ENCODE peak calls at places on chromosomes 6 and 20, in ten cellular contexts. One of them, this sample, is unnamed.

GRCh38 chr6:167841981-167842380 is 15.3 kb downstream of the AFDN start:
- DNase-seq in endothelial cell: no peak
- DNase-seq in activated B cell treated with CpG ODN at 0.5 μM for 24 hours: no peak
- DNase-seq in AG09309: no peak
- DNase-seq in AG09319: no peak
- DNase-seq in fibroblast of the aortic adventitia: no peak
- DNase-seq in dorsolateral prefrontal cortex: no peak
- DNase-seq in psoas muscle: no peak
- DNase-seq in fibroblast of mammary gland: no peak
- DNase-seq in LNCaP clone FGC: no peak
- DNase-seq in this sample: no peak

GRCh38 chr20:63573739-63574131 is 304 bp downstream of the HELZ2 start:
- DNase-seq in endothelial cell: no peak
- DNase-seq in activated B cell treated with CpG ODN at 0.5 μM for 24 hours: no peak
- DNase-seq in AG09309: no peak
- DNase-seq in AG09319: no peak
- DNase-seq in fibroblast of the aortic adventitia: no peak
- DNase-seq in dorsolateral prefrontal cortex: no peak
- DNase-seq in psoas muscle: no peak
- DNase-seq in fibroblast of mammary gland: no peak
- DNase-seq in LNCaP clone FGC: no peak
- DNase-seq in this sample: no peak

GRCh38 chr6:11185204-11185842 is 47.1 kb downstream of the NEDD9 start:
- DNase-seq in endothelial cell: no peak
- DNase-seq in activated B cell treated with CpG ODN at 0.5 μM for 24 hours: no peak
- DNase-seq in AG09309: no peak
- DNase-seq in AG09319: no peak
- DNase-seq in fibroblast of the aortic adventitia: no peak
- DNase-seq in dorsolateral prefrontal cortex: no peak
- DNase-seq in psoas muscle: no peak
- DNase-seq in fibroblast of mammary gland: no peak
- DNase-seq in LNCaP clone FGC: no peak
- DNase-seq in this sample: peak; percentile 24

GRCh38 chr6:131427441-131428051 is 145.5 kb upstream of the ARG1 start:
- DNase-seq in endothelial cell: no peak
- DNase-seq in activated B cell treated with CpG ODN at 0.5 μM for 24 hours: no peak
- DNase-seq in AG09309: no peak
- DNase-seq in AG09319: no peak
- DNase-seq in fibroblast of the aortic adventitia: no peak
- DNase-seq in dorsolateral prefrontal cortex: no peak
- DNase-seq in psoas muscle: no peak
- DNase-seq in fibroblast of mammary gland: no peak
- DNase-seq in LNCaP clone FGC: no peak
- DNase-seq in this sample: no peak

GRCh38 chr6:36329798-36330291 is 6.8 kb downstream of the BNIP5 start:
- DNase-seq in endothelial cell: no peak
- DNase-seq in activated B cell treated with CpG ODN at 0.5 μM for 24 hours: no peak
- DNase-seq in AG09309: no peak
- DNase-seq in AG09319: no peak
- DNase-seq in fibroblast of the aortic adventitia: no peak
- DNase-seq in dorsolateral prefrontal cortex: no peak
- DNase-seq in psoas muscle: no peak
- DNase-seq in fibroblast of mammary gland: no peak
- DNase-seq in LNCaP clone FGC: no peak
- DNase-seq in this sample: no peak

GRCh38 chr6:133646021-133646682 is 242.8 kb upstream of the TCF21 start:
- DNase-seq in endothelial cell: no peak
- DNase-seq in activated B cell treated with CpG ODN at 0.5 μM for 24 hours: no peak
- DNase-seq in AG09309: peak; percentile 38
- DNase-seq in AG09319: peak; percentile 81
- DNase-seq in fibroblast of the aortic adventitia: peak; percentile 81
- DNase-seq in dorsolateral prefrontal cortex: no peak
- DNase-seq in psoas muscle: no peak
- DNase-seq in fibroblast of mammary gland: peak; percentile 75
- DNase-seq in LNCaP clone FGC: no peak
- DNase-seq in this sample: no peak

GRCh38 chr6:169474362-169474761 is 220.7 kb upstream of the THBS2 start:
- DNase-seq in endothelial cell: no peak
- DNase-seq in activated B cell treated with CpG ODN at 0.5 μM for 24 hours: no peak
- DNase-seq in AG09309: no peak
- DNase-seq in AG09319: no peak
- DNase-seq in fibroblast of the aortic adventitia: no peak
- DNase-seq in dorsolateral prefrontal cortex: no peak
- DNase-seq in psoas muscle: no peak
- DNase-seq in fibroblast of mammary gland: no peak
- DNase-seq in LNCaP clone FGC: no peak
- DNase-seq in this sample: no peak

GRCh38 chr6:110544472-110544871 is 68.1 kb upstream of the SLC22A16 start:
- DNase-seq in endothelial cell: no peak
- DNase-seq in activated B cell treated with CpG ODN at 0.5 μM for 24 hours: no peak
- DNase-seq in AG09309: no peak
- DNase-seq in AG09319: no peak
- DNase-seq in fibroblast of the aortic adventitia: no peak
- DNase-seq in dorsolateral prefrontal cortex: no peak
- DNase-seq in psoas muscle: no peak
- DNase-seq in fibroblast of mammary gland: no peak
- DNase-seq in LNCaP clone FGC: no peak
- DNase-seq in this sample: no peak

GRCh38 chr20:35287509-35288324 is 3.1 kb upstream of the EIF6 start:
- DNase-seq in endothelial cell: no peak
- DNase-seq in activated B cell treated with CpG ODN at 0.5 μM for 24 hours: no peak
- DNase-seq in AG09309: no peak
- DNase-seq in AG09319: no peak
- DNase-seq in fibroblast of the aortic adventitia: no peak
- DNase-seq in dorsolateral prefrontal cortex: no peak
- DNase-seq in psoas muscle: no peak
- DNase-seq in fibroblast of mammary gland: no peak
- DNase-seq in LNCaP clone FGC: no peak
- DNase-seq in this sample: no peak

GRCh38 chr20:32970115-32970972 is 33.9 kb downstream of the SUN5 start:
- DNase-seq in endothelial cell: no peak
- DNase-seq in activated B cell treated with CpG ODN at 0.5 μM for 24 hours: no peak
- DNase-seq in AG09309: no peak
- DNase-seq in AG09319: no peak
- DNase-seq in fibroblast of the aortic adventitia: no peak
- DNase-seq in dorsolateral prefrontal cortex: no peak
- DNase-seq in psoas muscle: no peak
- DNase-seq in fibroblast of mammary gland: no peak
- DNase-seq in LNCaP clone FGC: no peak
- DNase-seq in this sample: peak; percentile 69

GRCh38 chr6:130775421-130776012 is 51.7 kb upstream of the SMLR1 start:
- DNase-seq in endothelial cell: no peak
- DNase-seq in activated B cell treated with CpG ODN at 0.5 μM for 24 hours: no peak
- DNase-seq in AG09309: no peak
- DNase-seq in AG09319: no peak
- DNase-seq in fibroblast of the aortic adventitia: peak; percentile 20
- DNase-seq in dorsolateral prefrontal cortex: no peak
- DNase-seq in psoas muscle: no peak
- DNase-seq in fibroblast of mammary gland: peak; percentile 56
- DNase-seq in LNCaP clone FGC: no peak
- DNase-seq in this sample: no peak

GRCh38 chr20:63552481-63553249 is 1.3 kb upstream of the FNDC11 start:
- DNase-seq in endothelial cell: no peak
- DNase-seq in activated B cell treated with CpG ODN at 0.5 μM for 24 hours: no peak
- DNase-seq in AG09309: no peak
- DNase-seq in AG09319: no peak
- DNase-seq in fibroblast of the aortic adventitia: no peak
- DNase-seq in dorsolateral prefrontal cortex: no peak
- DNase-seq in psoas muscle: no peak
- DNase-seq in fibroblast of mammary gland: no peak
- DNase-seq in LNCaP clone FGC: no peak
- DNase-seq in this sample: no peak

DNA sequence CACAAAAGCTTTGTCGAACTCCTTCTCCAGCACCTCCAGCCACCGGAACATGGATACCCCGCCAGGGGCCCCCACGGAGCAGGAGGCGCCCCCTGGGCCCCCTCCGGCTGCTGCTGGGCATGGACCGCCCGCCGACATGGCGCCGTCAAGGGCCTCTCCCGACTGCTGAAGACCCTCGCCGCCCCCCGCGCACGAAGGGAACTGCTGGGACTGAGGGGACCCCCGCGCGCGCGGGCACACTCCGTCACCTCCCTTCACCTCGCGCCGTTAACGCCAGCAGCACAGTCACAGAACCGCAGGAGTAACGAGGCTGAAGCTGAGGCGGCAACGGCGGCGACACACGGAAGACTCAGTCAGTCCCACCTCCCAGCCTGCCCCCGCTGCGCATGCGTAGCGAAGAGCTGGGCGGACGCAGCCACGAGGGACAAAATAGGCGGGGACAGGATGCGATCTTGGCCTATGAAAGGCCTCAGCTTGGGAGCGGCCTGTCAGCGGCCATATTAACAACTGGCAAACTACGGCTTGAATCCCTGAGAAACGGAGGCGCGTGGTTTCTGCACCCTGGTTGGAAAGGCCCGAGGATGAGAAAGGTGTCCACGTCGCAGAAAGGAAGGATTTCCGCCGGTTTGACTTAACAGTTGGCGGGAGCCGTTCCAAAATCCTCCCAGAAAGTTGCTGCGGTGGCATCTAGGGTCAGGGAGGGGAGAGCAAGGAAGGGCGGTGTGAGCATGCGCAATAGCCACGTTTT is at the start of gene GOPC:
- DNase-seq in endothelial cell: peak; percentile 91
- DNase-seq in activated B cell treated with CpG ODN at 0.5 μM for 24 hours: peak; percentile 85
- DNase-seq in AG09309: peak; percentile 95
- DNase-seq in AG09319: peak; percentile 96
- DNase-seq in fibroblast of the aortic adventitia: peak; percentile 98
- DNase-seq in dorsolateral prefrontal cortex: peak; percentile 95
- DNase-seq in psoas muscle: peak; percentile 95
- DNase-seq in fibroblast of mammary gland: peak; percentile 97
- DNase-seq in LNCaP clone FGC: peak; percentile 93
- DNase-seq in this sample: peak; percentile 90
- TF ChIP-seq CTCF in endothelial cell: no peak
- TF ChIP-seq CTCF in activated B cell treated with CpG ODN at 0.5 μM for 24 hours: no peak
- TF ChIP-seq CTCF in AG09309: peak; percentile 21
- TF ChIP-seq CTCF in AG09319: peak; percentile 21
- TF ChIP-seq CTCF in fibroblast of the aortic adventitia: no peak
- TF ChIP-seq CTCF in dorsolateral prefrontal cortex: peak; percentile 7
- TF ChIP-seq CTCF in psoas muscle: no peak
- TF ChIP-seq CTCF in fibroblast of mammary gland: peak; percentile 3
- TF ChIP-seq CTCF in LNCaP clone FGC: no peak
- TF ChIP-seq CTCF in this sample: peak; percentile 41

DNA sequence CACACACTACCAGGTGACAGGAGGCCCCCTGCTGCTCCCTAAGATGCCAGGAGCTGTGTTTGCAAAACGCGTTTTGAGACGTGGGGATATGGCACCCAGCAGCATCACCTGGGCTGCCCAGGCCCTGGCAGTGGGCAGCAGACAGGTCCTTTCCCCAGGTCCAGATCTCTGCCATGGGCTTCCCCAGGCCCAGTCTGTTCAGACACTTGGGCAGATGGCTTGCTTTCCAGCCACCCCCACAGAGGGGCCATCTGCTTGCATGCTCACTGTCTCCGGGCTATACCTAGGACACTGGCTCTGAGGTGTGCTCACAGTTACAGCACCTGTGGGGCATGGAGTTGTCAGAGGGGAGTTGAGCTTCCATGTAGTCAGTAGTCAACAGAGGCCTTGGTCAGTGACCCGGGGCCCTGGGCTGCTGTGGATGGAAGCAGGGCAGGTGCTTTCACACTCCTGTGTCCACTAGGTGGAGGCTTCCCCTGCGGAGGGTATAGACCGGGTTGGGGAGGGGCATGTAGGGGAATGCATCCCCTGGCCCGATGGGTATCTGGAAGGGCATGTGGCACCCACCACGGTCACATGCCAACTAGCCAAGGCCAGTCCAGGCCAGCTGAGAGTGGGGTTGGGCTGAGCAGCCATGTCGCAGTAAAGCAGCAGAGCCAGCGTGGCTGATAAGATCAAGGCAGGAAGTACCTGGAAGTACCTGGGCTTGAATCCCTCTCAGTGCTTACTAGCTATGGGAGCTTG is 185.4 kb upstream of the SLC24A3 start:
- DNase-seq in endothelial cell: no peak
- DNase-seq in activated B cell treated with CpG ODN at 0.5 μM for 24 hours: no peak
- DNase-seq in AG09309: no peak
- DNase-seq in AG09319: no peak
- DNase-seq in fibroblast of the aortic adventitia: no peak
- DNase-seq in dorsolateral prefrontal cortex: no peak
- DNase-seq in psoas muscle: no peak
- DNase-seq in fibroblast of mammary gland: no peak
- DNase-seq in LNCaP clone FGC: no peak
- DNase-seq in this sample: no peak
- TF ChIP-seq CTCF in endothelial cell: no peak
- TF ChIP-seq CTCF in activated B cell treated with CpG ODN at 0.5 μM for 24 hours: no peak
- TF ChIP-seq CTCF in AG09309: no peak
- TF ChIP-seq CTCF in AG09319: no peak
- TF ChIP-seq CTCF in fibroblast of the aortic adventitia: no peak
- TF ChIP-seq CTCF in dorsolateral prefrontal cortex: no peak
- TF ChIP-seq CTCF in psoas muscle: no peak
- TF ChIP-seq CTCF in fibroblast of mammary gland: no peak
- TF ChIP-seq CTCF in LNCaP clone FGC: no peak
- TF ChIP-seq CTCF in this sample: no peak

DNA sequence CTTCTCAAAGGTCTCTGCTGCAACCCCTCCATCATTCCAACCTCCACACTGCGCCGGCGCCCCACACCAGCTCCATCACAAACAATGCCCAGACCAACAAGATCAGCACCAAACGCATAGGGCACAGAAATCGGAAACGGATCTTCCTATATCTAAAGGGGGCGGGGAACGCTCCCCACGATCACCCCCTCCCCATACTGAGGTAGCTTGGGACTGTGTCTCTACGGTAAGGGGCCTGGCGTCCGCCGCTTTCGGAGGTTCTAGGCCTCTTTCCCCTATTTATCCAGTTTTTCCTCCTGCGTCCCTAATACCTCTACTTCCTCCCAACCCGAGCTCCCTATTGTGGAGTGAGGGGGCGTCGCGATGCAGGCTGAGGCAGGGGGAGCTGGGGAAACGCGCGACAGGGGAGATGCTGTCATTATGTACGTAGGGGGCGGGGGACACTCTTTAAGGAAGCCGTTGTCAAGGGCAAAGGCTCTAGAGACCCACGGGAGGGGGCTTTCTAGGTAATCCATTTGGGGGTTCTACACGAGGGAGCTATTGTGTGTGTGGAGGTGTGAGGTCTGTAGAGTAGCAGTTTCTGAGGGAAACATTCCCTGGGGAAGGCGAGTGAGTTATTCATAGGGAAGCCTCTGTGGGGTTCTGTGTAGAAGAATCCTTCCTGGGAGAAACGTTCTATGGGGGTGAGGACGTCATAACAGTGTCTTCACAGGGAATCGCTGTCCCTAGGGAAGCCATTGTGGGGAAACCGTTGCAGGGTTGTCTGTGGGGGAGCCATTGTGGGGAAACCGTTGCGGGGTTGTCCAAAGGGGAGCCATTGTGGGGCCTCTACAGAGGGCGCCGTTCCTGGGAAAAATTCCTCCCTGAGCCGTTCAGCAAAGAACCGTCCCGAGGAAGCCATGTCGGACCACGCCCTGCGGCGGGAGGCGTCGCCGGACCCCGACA is 716 bp downstream of the DNAAF9 start:
- DNase-seq in endothelial cell: peak; percentile 12
- DNase-seq in activated B cell treated with CpG ODN at 0.5 μM for 24 hours: peak; percentile 17
- DNase-seq in AG09309: peak; percentile 21
- DNase-seq in AG09319: no peak
- DNase-seq in fibroblast of the aortic adventitia: peak; percentile 61
- DNase-seq in dorsolateral prefrontal cortex: peak; percentile 57
- DNase-seq in psoas muscle: no peak
- DNase-seq in fibroblast of mammary gland: peak; percentile 83
- DNase-seq in LNCaP clone FGC: no peak
- DNase-seq in this sample: peak; percentile 63
- TF ChIP-seq CTCF in endothelial cell: no peak
- TF ChIP-seq CTCF in activated B cell treated with CpG ODN at 0.5 μM for 24 hours: no peak
- TF ChIP-seq CTCF in AG09309: peak; percentile 6
- TF ChIP-seq CTCF in AG09319: peak; percentile 12
- TF ChIP-seq CTCF in fibroblast of the aortic adventitia: peak; percentile 11
- TF ChIP-seq CTCF in dorsolateral prefrontal cortex: no peak
- TF ChIP-seq CTCF in psoas muscle: no peak
- TF ChIP-seq CTCF in fibroblast of mammary gland: no peak
- TF ChIP-seq CTCF in LNCaP clone FGC: no peak
- TF ChIP-seq CTCF in this sample: no peak

GRCh38 chr20:53291548-53291947 is 302.1 kb downstream of the ZNF217 start:
- DNase-seq in endothelial cell: peak; percentile 43
- DNase-seq in activated B cell treated with CpG ODN at 0.5 μM for 24 hours: no peak
- DNase-seq in AG09309: no peak
- DNase-seq in AG09319: no peak
- DNase-seq in fibroblast of the aortic adventitia: no peak
- DNase-seq in dorsolateral prefrontal cortex: no peak
- DNase-seq in psoas muscle: no peak
- DNase-seq in fibroblast of mammary gland: no peak
- DNase-seq in LNCaP clone FGC: no peak
- DNase-seq in this sample: no peak
- TF ChIP-seq CTCF in endothelial cell: peak; percentile 60
- TF ChIP-seq CTCF in activated B cell treated with CpG ODN at 0.5 μM for 24 hours: no peak
- TF ChIP-seq CTCF in AG09309: no peak
- TF ChIP-seq CTCF in AG09319: no peak
- TF ChIP-seq CTCF in fibroblast of the aortic adventitia: no peak
- TF ChIP-seq CTCF in dorsolateral prefrontal cortex: no peak
- TF ChIP-seq CTCF in psoas muscle: no peak
- TF ChIP-seq CTCF in fibroblast of mammary gland: peak; percentile 18
- TF ChIP-seq CTCF in LNCaP clone FGC: peak; percentile 22
- TF ChIP-seq CTCF in this sample: peak; percentile 57

This sample was measured in type B pancreatic cell.